ENCODE peak calls at places on chromosomes 2 and 18, in eight cellular contexts. I is NCI-H774; K is AG08395; P is NT2/D1; R is stimulated activated CD8-positive, alpha-beta memory T cell treated with anti-CD3 and anti-CD28 coated beads, Interleukin-12 subunit alpha, Interleukin-12 subunit beta, amount 100 ng/mL, for 1 hour; Z is epithelial cell of proximal tubule; C is posterior vena cava; H is activated CD8-positive, alpha-beta memory T cell treated with anti-CD3 and anti-CD28 coated beads, Interleukin-2, amount 50 U/mL, for 4 hours. T is an unnamed sample.

GRCh38 chr2:146701183-146701582 is 1143.6 kb upstream of the ACVR2A start:
- DNase-seq in H (no peak), I (no peak), K (no peak), P (peak), Z (no peak), R (no peak), C (no peak), T (peak)

GRCh38 chr2:23609254-23609653 is 224.3 kb downstream of the KLHL29 start:
- DNase-seq in P (no peak), C (no peak), R (no peak), K (no peak), I (no peak), H (no peak), Z (no peak), T (no peak)

GRCh38 chr2:187655001-187655400 is 100.8 kb upstream of the TFPI start:
- DNase-seq in R (no peak), Z (no peak), K (no peak), P (no peak), H (no peak), C (no peak), I (no peak), T (peak)

GRCh38 chr2:164335947-164336346 is 285.3 kb downstream of the GRB14 start:
- DNase-seq in H (no peak), P (no peak), I (peak), K (no peak), Z (no peak), R (no peak), C (no peak), T (no peak)

GRCh38 chr2:70089220-70089945 is 2.1 kb downstream of the PCBP1 start:
- DNase-seq in P (no peak), Z (no peak), H (peak), R (no peak), K (no peak), I (peak), C (no peak), T (peak)

GRCh38 chr2:205969584-205969983 is 116.4 kb downstream of the INO80D start:
- DNase-seq in K (no peak), C (no peak), H (no peak), I (no peak), Z (no peak), R (no peak), P (no peak), T (no peak)

GRCh38 chr2:137659616-137660015 is 304.7 kb upstream of the HNMT start:
- DNase-seq in C (no peak), H (no peak), P (no peak), K (no peak), Z (no peak), R (no peak), I (peak), T (peak)

GRCh38 chr2:86518498-86518897 is 44.7 kb downstream of the CHMP3 start:
- DNase-seq in Z (no peak), H (peak), I (no peak), K (peak), P (no peak), R (peak), C (no peak), T (no peak)

GRCh38 chr18:79105455-79105854 is 36.3 kb downstream of the ATP9B start:
- DNase-seq in H (no peak), P (no peak), R (no peak), Z (no peak), K (no peak), C (no peak), I (no peak), T (no peak)

GRCh38 chr2:202780514-202781021 is 91.0 kb downstream of the ICA1L start:
- DNase-seq in Z (peak), K (peak), H (no peak), C (no peak), R (no peak), I (no peak), P (no peak), T (no peak)

GRCh38 chr2:234676109-234676858 is 179.4 kb upstream of the ARL4C start:
- DNase-seq in R (no peak), C (no peak), I (peak), Z (no peak), H (no peak), P (no peak), K (no peak), T (no peak)

GRCh38 chr2:164782323-164782722 is 59.3 kb downstream of the COBLL1 start:
- DNase-seq in R (no peak), Z (no peak), H (no peak), P (no peak), K (no peak), C (no peak), I (no peak), T (no peak)

GRCh38 chr2:127591221-127591923 is 54.6 kb upstream of the GPR17 start:
- DNase-seq in Z (no peak), H (peak), I (no peak), R (peak), P (peak), C (peak), K (peak), T (peak)

GRCh38 chr2:158575051-158575635 is 118.4 kb downstream of the PKP4 start:
- DNase-seq in P (no peak), C (no peak), Z (no peak), K (no peak), I (no peak), R (no peak), H (no peak), T (no peak)

GRCh38 chr2:219010162-219010756 is 17.0 kb upstream of the CRYBA2 start:
- DNase-seq in K (no peak), H (no peak), I (no peak), R (no peak), C (no peak), Z (no peak), P (no peak), T (peak)

GRCh38 chr2:20650880-20651730 is at the start of gene HS1BP3:
- DNase-seq in I (peak), C (peak), Z (no peak), K (peak), P (peak), H (peak), R (peak), T (peak)

GRCh38 chr2:230758566-230759480 is 46.2 kb downstream of the CAB39 start:
- DNase-seq in P (no peak), Z (peak), K (peak), C (no peak), R (no peak), I (no peak), H (no peak), T (no peak)

GRCh38 chr2:130337735-130338325 is 4.9 kb upstream of the IMP4 start:
- DNase-seq in C (no peak), P (no peak), I (no peak), H (no peak), Z (no peak), R (no peak), K (peak), T (no peak)

GRCh38 chr2:179354739-179355537 is 90.3 kb upstream of the SESTD1 start:
- DNase-seq in R (no peak), H (no peak), Z (no peak), P (no peak), I (no peak), C (no peak), K (no peak), T (no peak)

GRCh38 chr2:176521860-176522259 is 252.6 kb downstream of the MTX2 start:
- DNase-seq in Z (no peak), H (no peak), P (no peak), C (no peak), K (no peak), I (no peak), R (no peak), T (no peak)

GRCh38 chr2:237269121-237269875 is 144.7 kb downstream of the COL6A3 start:
- DNase-seq in K (no peak), P (no peak), C (no peak), H (no peak), R (no peak), Z (no peak), I (no peak), T (no peak)

GRCh38 chr2:113309655-113310387 is 31.1 kb upstream of the PAX8 start:
- DNase-seq in P (no peak), Z (no peak), R (no peak), K (peak), H (no peak), I (no peak), C (no peak), T (no peak)

GRCh38 chr2:164824865-164825264 is 16.8 kb downstream of the COBLL1 start:
- DNase-seq in H (no peak), C (no peak), P (no peak), K (no peak), R (no peak), Z (no peak), I (no peak), T (no peak)

GRCh38 chr18:29693334-29693733 is 1349.2 kb downstream of the DSC3 start:
- DNase-seq in H (no peak), I (no peak), R (no peak), C (no peak), Z (no peak), P (no peak), K (no peak), T (no peak)

GRCh38 chr2:129661942-129662341 is 317.5 kb upstream of the RAB6C start:
- DNase-seq in P (no peak), I (no peak), R (no peak), K (no peak), Z (no peak), C (no peak), H (no peak), T (no peak)

GRCh38 chr2:135198481-135198880 is 146.4 kb downstream of the RAB3GAP1 start:
- DNase-seq in K (no peak), I (no peak), H (no peak), C (no peak), P (no peak), R (no peak), Z (peak), T (no peak)

GRCh38 chr2:231663458-231664290 is 44.7 kb upstream of the PTMA start:
- DNase-seq in H (no peak), K (no peak), Z (no peak), R (no peak), P (no peak), I (no peak), C (no peak), T (no peak)

GRCh38 chr18:55912071-55912470 is 324.1 kb upstream of the TCF4 start:
- DNase-seq in R (no peak), H (no peak), K (no peak), C (no peak), Z (no peak), P (no peak), I (no peak), T (no peak)

GRCh38 chr2:168961450-168962229 is 60.5 kb downstream of the G6PC2 start:
- DNase-seq in I (peak), P (peak), H (peak), Z (peak), K (peak), R (peak), C (no peak), T (peak)

GRCh38 chr2:98696167-98696566 is 34.8 kb downstream of the MGAT4A start:
- DNase-seq in K (no peak), P (no peak), R (no peak), C (no peak), I (no peak), Z (no peak), H (no peak), T (no peak)

GRCh38 chr2:86000131-86000937 is 105.4 kb downstream of the POLR1A start:
- DNase-seq in R (no peak), C (peak), H (no peak), Z (no peak), K (no peak), I (no peak), P (no peak), T (no peak)

GRCh38 chr2:171134624-171135230 is 26.0 kb downstream of the TLK1 start:
- DNase-seq in H (no peak), R (no peak), I (no peak), P (no peak), K (no peak), Z (no peak), C (no peak), T (no peak)

GRCh38 chr2:135096665-135097446 is 44.8 kb downstream of the RAB3GAP1 start:
- DNase-seq in R (no peak), C (no peak), H (no peak), Z (no peak), I (no peak), P (no peak), K (no peak), T (no peak)

GRCh38 chr2:220043155-220043992 is 415.9 kb downstream of the SLC4A3 start:
- DNase-seq in I (no peak), R (no peak), C (no peak), P (no peak), Z (no peak), K (peak), H (no peak), T (no peak)

T was measured in HAP-1.